ENCODE peak calls at places on chromosomes 11 and 22, in four cellular contexts. O is K562, T is HepG2, B is HCT116. F is an unnamed sample.
A peak's percentile ranks its signal among the peaks of the same experiment; 100 is the strongest.

GRCh38 chr11:132962026-132962425 is 570.3 kb downstream of the OPCML start:
- DNase-seq in T (no peak), B (no peak), O (no peak), F (no peak)

GRCh38 chr22:24189249-24190158 is 8.2 kb downstream of the SUSD2 start:
- DNase-seq in T (peak; percentile 52), B (no peak), O (peak; percentile 68), F (no peak)

GRCh38 chr11:19232910-19233503 is 7.7 kb downstream of the E2F8 start:
- DNase-seq in T (no peak), O (no peak), B (peak; percentile 71), F (peak; percentile 63)

GRCh38 chr11:20022363-20023081 is 137.8 kb downstream of the DBX1 start:
- DNase-seq in T (peak; percentile 79), B (no peak), O (no peak), F (no peak)

GRCh38 chr11:62295504-62295903 is 3.4 kb downstream of the SCGB1D4 start:
- DNase-seq in O (no peak), T (peak; percentile 23), B (no peak), F (no peak)

GRCh38 chr11:61917043-61917356 is 366 bp downstream of the RAB3IL1 start:
- DNase-seq in B (no peak), T (no peak), O (no peak), F (no peak)

GRCh38 chr11:3222003-3222855 is 3.6 kb upstream of the MRGPRG start:
- DNase-seq in O (no peak), B (no peak), T (no peak), F (no peak)

GRCh38 chr11:23502821-23503220 is 642.5 kb upstream of the CCDC179 start:
- DNase-seq in T (no peak), O (no peak), B (no peak), F (no peak)

GRCh38 chr22:26979294-26979693 is 321.9 kb downstream of the MIAT start:
- DNase-seq in O (no peak), T (no peak), B (no peak), F (no peak)

GRCh38 chr22:27150530-27150909 is 493.1 kb downstream of the MIAT start:
- DNase-seq in B (no peak), O (no peak), T (no peak), F (no peak)

GRCh38 chr11:75308116-75308515 is 43.3 kb downstream of the ARRB1 start:
- DNase-seq in B (no peak), O (no peak), T (no peak), F (no peak)

GRCh38 chr11:94511932-94512781 is at the start of gene C11orf97:
- DNase-seq in T (peak; percentile 35), O (peak; percentile 14), B (no peak), F (no peak)

GRCh38 chr11:7143908-7144307 is 55.1 kb downstream of the RBMXL2 start:
- DNase-seq in T (no peak), B (peak; percentile 8), O (no peak), F (peak; percentile 43)

GRCh38 chr11:76085321-76085720 is 121.0 kb downstream of the WNT11 start:
- DNase-seq in O (no peak), T (no peak), B (no peak), F (no peak)

DNA sequence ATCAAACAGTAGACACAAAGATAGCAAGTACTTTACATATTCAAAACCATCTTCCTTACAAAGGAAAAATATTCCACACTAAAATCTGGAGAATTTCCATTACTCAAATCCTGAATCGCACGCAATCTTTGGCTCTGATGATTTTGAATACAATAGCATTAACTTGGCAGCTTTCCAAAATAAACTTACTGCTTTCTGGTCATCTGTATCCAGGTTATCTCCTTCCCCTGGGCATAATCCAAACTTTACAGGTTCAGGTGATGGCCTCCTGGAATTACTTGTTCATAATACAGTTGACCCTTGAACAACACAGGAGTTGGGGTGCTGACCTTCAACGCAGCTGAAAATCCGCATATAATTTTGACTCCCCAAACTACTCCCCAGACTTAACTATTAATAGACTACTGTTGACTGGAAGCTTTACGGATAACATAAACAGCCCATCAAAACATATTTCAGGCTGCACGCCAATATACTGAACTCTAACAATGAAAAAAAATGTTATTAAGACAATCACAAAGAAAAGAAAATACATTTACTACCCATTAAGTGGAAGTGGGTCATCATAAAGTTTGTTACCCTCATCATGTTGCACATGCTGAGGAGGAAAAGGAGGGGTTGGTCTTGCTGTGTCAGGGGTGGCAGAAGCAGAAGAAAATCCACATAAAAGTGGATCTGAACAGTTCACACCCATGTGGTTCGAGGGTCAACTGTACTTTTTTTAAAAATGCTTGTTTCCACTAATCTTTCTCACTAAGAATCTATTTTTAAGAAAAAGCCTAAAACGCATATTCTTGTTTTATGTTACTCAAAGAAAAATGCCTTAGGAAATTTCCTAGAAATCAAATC is 6.5 kb downstream of the MTMR2 start:
- DNase-seq in T (no peak), B (no peak), O (no peak), F (no peak)
- TF ChIP-seq POLR2AphosphoS5 in T (no peak), B (no peak), O (no peak), F (no peak)

DNA sequence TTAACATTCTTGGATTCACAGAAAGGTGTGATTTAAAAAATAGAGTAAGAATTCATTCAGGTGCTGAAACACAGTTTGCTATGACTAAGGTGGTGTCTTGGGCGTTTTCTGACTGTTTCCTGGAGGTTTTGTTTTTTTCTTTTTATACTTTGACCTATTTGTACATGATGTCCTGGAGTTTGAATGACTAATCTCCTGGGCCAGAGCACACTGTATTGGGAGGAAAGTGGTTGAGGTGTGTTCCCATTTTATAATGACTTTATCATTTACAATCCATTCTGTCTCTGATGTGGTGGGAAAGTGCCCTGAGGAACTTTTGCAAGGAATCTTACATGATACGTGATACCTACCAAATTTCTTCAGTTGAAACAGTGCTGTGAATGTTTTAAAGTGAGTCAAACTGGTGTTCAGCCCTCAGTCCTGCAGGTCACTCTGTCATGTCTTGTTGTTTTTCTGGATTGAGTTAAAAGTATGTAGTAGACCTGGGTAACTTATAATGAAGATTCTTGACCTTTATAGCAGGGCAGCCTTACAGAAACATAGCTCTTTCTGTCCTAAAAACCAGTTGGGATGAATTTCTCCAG is 80.8 kb downstream of the TNRC6B start:
- DNase-seq in O (no peak), T (no peak), B (peak; percentile 82), F (no peak)
- TF ChIP-seq TCF7L2 in O (no peak), T (no peak), B (no peak), F (no peak)

DNA sequence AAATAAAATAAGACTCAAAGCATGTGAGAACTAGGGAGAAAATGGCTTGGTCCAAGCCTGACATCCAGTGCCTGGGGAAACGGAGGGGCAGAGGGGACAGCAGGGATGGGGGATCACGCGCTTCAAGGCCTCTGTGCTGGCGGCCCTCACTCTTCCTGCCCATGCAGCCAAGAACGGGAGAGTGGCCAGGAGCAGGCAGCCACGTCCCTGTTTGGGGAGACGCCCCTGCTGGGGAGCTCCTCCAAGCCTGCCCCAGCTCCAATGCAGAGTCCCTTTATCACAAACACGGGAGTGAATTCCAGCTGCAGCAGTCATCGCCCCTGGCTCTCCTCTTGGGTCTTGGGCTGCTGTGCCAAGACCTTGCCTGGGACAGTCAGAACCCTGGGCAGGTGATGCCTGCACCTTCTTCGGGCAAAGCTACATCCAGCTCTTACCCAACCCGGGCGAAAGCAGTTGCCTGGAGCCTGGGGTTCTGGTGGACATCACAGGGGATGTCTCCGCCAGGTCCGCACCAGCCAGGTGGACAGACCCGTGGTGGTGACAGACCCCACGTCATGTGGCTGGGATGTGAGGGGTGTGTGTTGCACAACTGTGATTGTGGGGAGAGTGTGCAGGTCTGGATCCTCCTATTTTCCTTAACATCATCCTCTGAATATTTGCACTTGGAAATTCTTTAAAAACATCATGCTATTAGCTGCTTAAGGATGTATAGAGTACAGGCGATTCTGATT is 1391.3 kb downstream of the BRD1 start:
- DNase-seq in O (no peak), T (no peak), B (no peak), F (no peak)
- TF ChIP-seq POLR2AphosphoS5 in O (no peak), T (no peak), B (no peak), F (no peak)

GRCh38 chr11:59559886-59560285 is 48.5 kb downstream of the OR4D9 start:
- DNase-seq in B (no peak), O (no peak), T (no peak), F (no peak)
- TF ChIP-seq TCF7L2 in B (peak; percentile 57), O (no peak), T (no peak), F (peak; percentile 67)

DNA sequence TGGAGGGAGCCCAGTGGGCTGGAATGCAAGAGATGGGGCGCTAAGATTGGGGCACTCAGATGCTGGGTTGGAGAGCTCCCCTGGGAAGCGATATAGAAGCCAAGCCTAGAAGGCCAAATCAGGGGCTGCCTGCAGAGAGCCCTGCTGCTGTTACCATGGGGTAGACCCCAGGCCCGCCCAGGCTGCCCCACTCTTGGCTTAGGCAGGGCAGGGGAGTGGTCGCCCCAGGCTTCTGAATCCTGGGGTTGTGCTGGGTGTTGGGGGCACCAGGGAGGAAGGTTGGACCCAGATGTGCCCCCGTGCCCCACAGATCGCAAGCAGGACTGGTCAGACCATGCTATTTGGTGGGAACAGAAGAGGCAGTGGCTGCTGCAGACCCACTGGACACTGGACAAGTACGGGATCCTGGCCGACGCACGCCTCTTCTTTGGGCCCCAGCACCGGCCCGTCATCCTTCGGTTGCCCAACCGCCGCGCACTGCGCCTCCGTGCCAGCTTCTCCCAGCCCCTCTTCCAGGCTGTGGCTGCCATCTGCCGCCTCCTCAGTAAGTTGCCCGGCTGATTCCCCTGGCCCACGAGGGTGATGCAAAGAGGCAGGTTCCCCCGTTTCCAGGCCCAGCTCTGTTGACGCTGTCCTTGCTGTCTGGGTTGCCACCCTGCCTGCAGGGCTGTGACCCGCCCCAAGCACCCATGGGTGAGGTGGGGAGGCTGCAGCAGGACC is 3.9 kb downstream of the FERMT3 start:
- DNase-seq in O (no peak), T (no peak), B (no peak), F (no peak)
- TF ChIP-seq POLR2AphosphoS5 in O (no peak), T (no peak), B (no peak), F (no peak)

GRCh38 chr22:32901925-32902324 is 100.4 kb downstream of the TIMP3 start:
- DNase-seq in T (no peak), O (no peak), B (no peak), F (no peak)
- TF ChIP-seq TCF7L2 in T (no peak), O (no peak), B (no peak), F (no peak)

GRCh38 chr11:45658292-45658991 is 7.0 kb downstream of the CHST1 start:
- DNase-seq in O (no peak), B (no peak), T (peak; percentile 10), F (no peak)
- TF ChIP-seq POLR2AphosphoS5 in O (no peak), B (no peak), T (no peak), F (no peak)

F was measured in Panc1.